ENCODE peak calls at places on chromosomes 1 and 21, in five cellular contexts. Z is cardiac muscle cell, R is uterus, F is dorsolateral prefrontal cortex, B is lower lobe of right lung. S is an unnamed sample.

GRCh38 chr1:68384872-68385390 is 64.8 kb downstream of the RPE65 start:
- DNase-seq in F (no peak), B (no peak), Z (peak), R (no peak), S (peak)

GRCh38 chr1:99326215-99326949 is 62.1 kb downstream of the PLPPR4 start:
- DNase-seq in Z (peak), R (no peak), F (no peak), B (no peak), S (no peak)

GRCh38 chr1:187396929-187397796 is 568.4 kb downstream of the PLA2G4A start:
- DNase-seq in F (no peak), Z (no peak), B (no peak), R (no peak), S (no peak)

GRCh38 chr1:119948342-119949214 is 52.3 kb upstream of the ADAM30 start:
- DNase-seq in B (peak), Z (peak), R (peak), F (peak), S (peak)

GRCh38 chr21:36461918-36462486 is 17.9 kb downstream of the CLDN14 start:
- DNase-seq in F (no peak), Z (no peak), R (no peak), B (no peak), S (no peak)

GRCh38 chr1:200112308-200112707 is 84.8 kb downstream of the NR5A2 start:
- DNase-seq in R (no peak), F (no peak), B (no peak), Z (no peak), S (no peak)

GRCh38 chr1:206513312-206514111 is 6.2 kb downstream of the RASSF5 start:
- DNase-seq in B (no peak), F (no peak), Z (peak), R (peak), S (peak)

GRCh38 chr1:36212782-36213181 is 11.5 kb upstream of the THRAP3 start:
- DNase-seq in R (no peak), F (no peak), B (no peak), Z (no peak), S (no peak)

GRCh38 chr1:209202826-209203439 is 380.6 kb upstream of the CAMK1G start:
- DNase-seq in R (no peak), B (no peak), Z (peak), F (no peak), S (peak)

GRCh38 chr1:206905295-206906164 is 8.3 kb downstream of the IL24 start:
- DNase-seq in B (no peak), R (no peak), F (no peak), Z (peak), S (peak)

GRCh38 chr1:172976222-172977041 is 74.3 kb downstream of the TNFSF18 start:
- DNase-seq in F (no peak), Z (peak), R (no peak), B (no peak), S (peak)

GRCh38 chr1:229664133-229664689 is 38.2 kb downstream of the URB2 start:
- DNase-seq in B (no peak), F (peak), Z (peak), R (no peak), S (no peak)

GRCh38 chr1:212452323-212453155 is 19.8 kb downstream of the NENF start:
- DNase-seq in B (no peak), R (peak), F (no peak), Z (peak), S (peak)

GRCh38 chr1:226717256-226717909 is 21.7 kb downstream of the ITPKB start:
- DNase-seq in Z (no peak), B (peak), R (no peak), F (no peak), S (no peak)

GRCh38 chr1:147492207-147492606 is 49.1 kb upstream of the BCL9 start:
- DNase-seq in B (no peak), Z (no peak), F (no peak), R (no peak), S (no peak)

GRCh38 chr1:119686661-119687060 is 25.1 kb upstream of the PHGDH start:
- DNase-seq in F (no peak), B (no peak), R (no peak), Z (no peak), S (no peak)

GRCh38 chr1:17755120-17755519 is at the start of gene ACTL8:
- DNase-seq in Z (no peak), R (no peak), F (no peak), B (peak), S (no peak)

GRCh38 chr1:3402258-3403010 is 52.0 kb upstream of the ARHGEF16 start:
- DNase-seq in F (no peak), R (no peak), Z (no peak), B (no peak), S (peak)

GRCh38 chr1:33005812-33006465 is 30.7 kb downstream of the AK2 start:
- DNase-seq in Z (peak), B (no peak), R (no peak), F (no peak), S (no peak)

GRCh38 chr1:37486680-37487618 is 12.6 kb downstream of the ZC3H12A start:
- DNase-seq in R (peak), F (peak), B (peak), Z (peak), S (peak)

GRCh38 chr21:33943293-33943692 is 27.7 kb upstream of the ATP5PO start:
- DNase-seq in B (no peak), Z (no peak), R (no peak), F (no peak), S (no peak)

GRCh38 chr1:2025491-2025981 is 6.4 kb downstream of the GABRD start:
- DNase-seq in B (no peak), Z (no peak), F (no peak), R (peak), S (no peak)

GRCh38 chr1:30743584-30744059 is 14.0 kb downstream of the LAPTM5 start:
- DNase-seq in Z (no peak), F (no peak), R (no peak), B (no peak), S (no peak)

GRCh38 chr1:39692152-39693064 is 1.2 kb upstream of the HPCAL4 start:
- DNase-seq in B (peak), Z (no peak), R (no peak), F (peak), S (no peak)

GRCh38 chr1:170539154-170539553 is 7.2 kb downstream of the GORAB start:
- DNase-seq in Z (no peak), B (no peak), R (no peak), F (no peak), S (no peak)

GRCh38 chr1:50873458-50874187 is 86.4 kb downstream of the FAF1 start:
- DNase-seq in B (peak), R (no peak), F (no peak), Z (peak), S (peak)

GRCh38 chr1:214220891-214221290 is 60.1 kb upstream of the SMYD2 start:
- DNase-seq in F (no peak), R (no peak), Z (no peak), B (no peak), S (no peak)

GRCh38 chr1:232142403-232143314 is 487.3 kb downstream of the SIPA1L2 start:
- DNase-seq in Z (peak), B (no peak), F (peak), R (peak), S (peak)

GRCh38 chr1:31302749-31303441 is 6.1 kb downstream of the ZCCHC17 start:
- DNase-seq in F (no peak), Z (peak), R (no peak), B (no peak), S (no peak)

GRCh38 chr1:162397039-162397448 is 14.9 kb downstream of the SH2D1B start:
- DNase-seq in Z (peak), R (no peak), B (no peak), F (no peak), S (no peak)

DNA sequence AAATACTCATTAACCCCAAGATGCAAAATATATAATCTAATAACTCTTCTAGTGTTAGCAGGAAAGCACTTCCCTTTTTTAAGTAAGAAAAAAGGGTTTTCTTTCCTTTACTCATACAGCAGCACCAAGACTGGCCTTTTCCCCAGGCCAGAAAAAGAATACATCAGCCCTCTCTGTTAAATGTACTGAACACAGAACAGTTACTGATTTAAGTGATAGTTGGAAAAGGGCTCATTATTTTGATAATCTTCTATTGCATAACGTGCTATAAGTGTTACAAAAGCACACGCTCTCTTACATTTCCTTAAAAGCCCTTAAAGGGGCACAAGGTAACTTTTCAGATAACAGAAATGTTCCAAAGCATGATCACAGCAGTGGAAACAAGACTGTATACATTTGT is 142.9 kb downstream of the TIAM1 start:
- DNase-seq in B (no peak), F (no peak), Z (peak), R (no peak), S (no peak)
- TF ChIP-seq CTCF in B (no peak), F (no peak), Z (no peak), R (no peak), S (no peak)

GRCh38 chr1:166947398-166948043 is 27.8 kb downstream of the ILDR2 start:
- DNase-seq in R (peak), Z (peak), F (peak), B (peak), S (peak)
- TF ChIP-seq CTCF in R (no peak), Z (no peak), F (no peak), B (no peak), S (no peak)

GRCh38 chr1:85200870-85201339 is at the start of gene SYDE2:
- DNase-seq in Z (peak), B (peak), R (peak), F (peak), S (peak)

GRCh38 chr1:85200367-85200869 is 398 bp downstream of the SYDE2 start:
- DNase-seq in R (no peak), B (peak), Z (no peak), F (peak), S (no peak)

GRCh38 chr1:85202092-85202863 is 1.5 kb upstream of the SYDE2 start:
- DNase-seq in R (no peak), Z (no peak), B (no peak), F (no peak), S (no peak)

GRCh38 chr1:85202864-85203255 is 2.0 kb upstream of the SYDE2 start:
- DNase-seq in R (no peak), F (no peak), B (no peak), Z (no peak), S (no peak)

GRCh38 chr1:85201340-85202091 is 700 bp upstream of the SYDE2 start:
- DNase-seq in R (peak), F (peak), B (peak), Z (peak), S (peak)
- TF ChIP-seq CTCF in R (no peak), F (no peak), B (no peak), Z (peak), S (no peak)

GRCh38 chr1:54547601-54548388 is at the start of gene ACOT11:
- DNase-seq in F (peak), B (peak), Z (peak), R (peak), S (peak)
- TF ChIP-seq CTCF in F (peak), B (peak), Z (peak), R (peak), S (peak)

DNA sequence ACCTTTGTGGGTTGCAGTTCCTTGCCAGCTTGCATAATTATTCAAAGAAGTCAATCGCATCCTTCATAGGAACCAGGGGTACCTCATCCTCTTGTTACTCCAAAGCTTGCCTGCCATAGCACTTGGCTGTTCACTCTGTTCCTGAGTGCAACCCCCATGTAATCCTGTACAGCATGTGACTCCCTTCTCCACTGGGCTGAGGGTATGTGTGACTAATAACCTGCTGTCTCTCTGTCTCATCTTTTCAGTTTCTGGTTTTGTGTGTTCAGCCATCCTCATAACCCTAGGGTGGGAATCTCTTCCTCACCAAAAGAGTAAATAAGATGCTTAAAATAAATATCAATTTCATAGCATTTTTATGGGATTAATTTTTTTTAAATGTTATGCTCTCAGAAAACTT is 351.9 kb downstream of the S1PR1 start:
- DNase-seq in R (no peak), F (no peak), B (no peak), Z (no peak), S (no peak)
- TF ChIP-seq CTCF in R (no peak), F (no peak), B (no peak), Z (no peak), S (no peak)

S was measured in HFFc6.